ENCODE peak calls at places on chromosomes 2 and 18, in eight cellular contexts. C is mammary epithelial cell; R is CD8-positive, alpha-beta memory T cell; U is mucosa of descending colon; B is A673; T is small intestine; J is CD4-positive, CD25-positive, alpha-beta regulatory T cell; S is PC-9. P is an unnamed sample. For H3K4me1, the result is how much of the 10 kb centered on the place peaks cover.

GRCh38 chr18:10518595-10519273 is 7.1 kb upstream of the NAPG start:
- DNase-seq in C (no peak), R (no peak), U (no peak), B (peak), T (no peak), J (no peak), S (no peak), P (no peak)

GRCh38 chr2:106953236-106953635 is 67.3 kb upstream of the ST6GAL2 start:
- DNase-seq in C (no peak), R (no peak), U (no peak), B (no peak), T (no peak), J (no peak), S (no peak), P (no peak)

GRCh38 chr2:100957971-100958653 is 44.0 kb upstream of the RPL31 start:
- DNase-seq in C (peak), R (no peak), U (no peak), B (no peak), T (no peak), J (no peak), S (peak), P (peak)

GRCh38 chr18:79169958-79170555 is 100.9 kb downstream of the ATP9B start:
- DNase-seq in C (peak), R (no peak), U (no peak), B (no peak), T (no peak), J (no peak), S (no peak), P (no peak)

GRCh38 chr2:66577331-66578041 is 142.6 kb downstream of the MEIS1 start:
- DNase-seq in C (no peak), R (no peak), U (no peak), B (peak), T (no peak), J (no peak), S (peak), P (no peak)

GRCh38 chr2:100137877-100138570 is 4.4 kb downstream of the AFF3 start:
- DNase-seq in C (no peak), R (no peak), U (no peak), B (no peak), T (no peak), J (no peak), S (no peak), P (no peak)

GRCh38 chr2:98539056-98539735 is 69.1 kb downstream of the COA5 start:
- DNase-seq in C (no peak), R (no peak), U (no peak), B (no peak), T (no peak), J (no peak), S (no peak), P (no peak)

GRCh38 chr2:95020275-95021014 is 5.1 kb upstream of the MAL start:
- DNase-seq in C (no peak), R (no peak), U (peak), B (no peak), T (no peak), J (no peak), S (peak), P (no peak)

GRCh38 chr2:7007846-7008741 is 90.9 kb downstream of the RNF144A start:
- DNase-seq in C (peak), R (no peak), U (peak), B (no peak), T (peak), J (no peak), S (peak), P (peak)

GRCh38 chr2:42962521-42962953 is 170.2 kb upstream of the HAAO start:
- DNase-seq in C (no peak), R (no peak), U (peak), B (no peak), T (no peak), J (no peak), S (no peak), P (no peak)

GRCh38 chr2:218992703-218993344 is 398 bp downstream of the CRYBA2 start:
- DNase-seq in C (no peak), R (no peak), U (no peak), B (no peak), T (no peak), J (no peak), S (no peak), P (no peak)

GRCh38 chr2:53582556-53582955 is 185.0 kb upstream of the CHAC2 start:
- DNase-seq in C (no peak), R (no peak), U (no peak), B (no peak), T (no peak), J (no peak), S (no peak), P (no peak)

GRCh38 chr2:101120124-101120996 is 30.8 kb downstream of the TBC1D8 start:
- DNase-seq in C (peak), R (no peak), U (peak), B (no peak), T (peak), J (no peak), S (peak), P (peak)

GRCh38 chr2:199818001-199818400 is 33.0 kb downstream of the FTCDNL1 start:
- DNase-seq in C (no peak), R (no peak), U (no peak), B (no peak), T (no peak), J (no peak), S (no peak), P (no peak)

GRCh38 chr2:20052229-20052871 is 922 bp upstream of the LAPTM4A start:
- DNase-seq in C (no peak), R (no peak), U (no peak), B (peak), T (peak), J (peak), S (no peak), P (peak)

GRCh38 chr18:70450658-70451253 is 161.9 kb downstream of the SOCS6 start:
- DNase-seq in C (no peak), R (no peak), U (no peak), B (peak), T (no peak), J (no peak), S (no peak), P (peak)

GRCh38 chr18:7637269-7637668 is 70.2 kb downstream of the PTPRM start:
- DNase-seq in C (no peak), R (no peak), U (no peak), B (no peak), T (no peak), J (no peak), S (no peak), P (no peak)

GRCh38 chr18:58158008-58158407 is 114.0 kb downstream of the NEDD4L start:
- DNase-seq in C (no peak), R (no peak), U (no peak), B (no peak), T (no peak), J (no peak), S (no peak), P (no peak)

GRCh38 chr2:69330781-69331180 is 56.2 kb downstream of the GFPT1 start:
- DNase-seq in C (no peak), R (no peak), U (no peak), B (peak), T (no peak), J (no peak), S (no peak), P (no peak)

GRCh38 chr2:136376211-136376610 is 258.3 kb upstream of the CXCR4 start:
- DNase-seq in C (no peak), R (peak), U (no peak), B (no peak), T (no peak), J (no peak), S (no peak), P (no peak)

GRCh38 chr2:219636144-219636915 is 8.9 kb downstream of the SLC4A3 start:
- DNase-seq in C (no peak), R (no peak), U (no peak), B (no peak), T (no peak), J (no peak), S (no peak), P (peak)

GRCh38 chr2:3738454-3738853 is 35.1 kb downstream of the DCDC2C start:
- DNase-seq in C (no peak), R (no peak), U (no peak), B (peak), T (no peak), J (no peak), S (no peak), P (peak)

GRCh38 chr2:241988146-241988545 is 118.6 kb downstream of the RTP5 start:
- DNase-seq in C (no peak), R (no peak), U (no peak), B (no peak), T (no peak), J (no peak), S (no peak), P (no peak)

GRCh38 chr2:57941826-57942225 is 104.8 kb upstream of the VRK2 start:
- DNase-seq in C (no peak), R (no peak), U (no peak), B (no peak), T (no peak), J (no peak), S (no peak), P (no peak)

GRCh38 chr2:209960676-209961630 is 41.5 kb upstream of the RPE start:
- DNase-seq in C (peak), R (no peak), U (no peak), B (peak), T (peak), J (peak), S (peak), P (peak)

GRCh38 chr2:240248981-240249422 is 108.5 kb upstream of the OTOS start:
- DNase-seq in C (no peak), R (no peak), U (peak), B (no peak), T (no peak), J (no peak), S (no peak), P (no peak)

GRCh38 chr2:796151-796955 is 119.1 kb upstream of the TMEM18 start:
- DNase-seq in C (no peak), R (no peak), U (no peak), B (no peak), T (no peak), J (no peak), S (no peak), P (no peak)

GRCh38 chr18:78903436-78904178 is 76.0 kb upstream of the SALL3 start:
- DNase-seq in C (no peak), R (no peak), U (no peak), B (no peak), T (no peak), J (no peak), S (no peak), P (no peak)

GRCh38 chr18:22816266-22817176 is 116.6 kb upstream of the RBBP8 start:
- DNase-seq in C (no peak), R (no peak), U (peak), B (no peak), T (peak), J (no peak), S (no peak), P (no peak)

GRCh38 chr2:48328159-48328816 is 201.7 kb upstream of the STON1 start:
- DNase-seq in C (no peak), R (no peak), U (no peak), B (no peak), T (no peak), J (no peak), S (no peak), P (no peak)

GRCh38 chr2:10284108-10284870 is 18.4 kb upstream of the HPCAL1 start:
- DNase-seq in C (no peak), R (no peak), U (no peak), B (no peak), T (no peak), J (no peak), S (no peak), P (no peak)

GRCh38 chr2:97844311-97844859 is 131.0 kb downstream of the ZAP70 start:
- DNase-seq in C (no peak), R (no peak), U (no peak), B (no peak), T (peak), J (no peak), S (no peak), P (no peak)

GRCh38 chr2:190069936-190070696 is 7.6 kb upstream of the MSTN start:
- DNase-seq in C (peak), R (peak), U (no peak), B (peak), T (peak), J (peak), S (peak), P (no peak)

GRCh38 chr2:163466583-163466982 is 269.2 kb downstream of the FIGN start:
- DNase-seq in C (no peak), R (no peak), U (no peak), B (no peak), T (no peak), J (no peak), S (no peak), P (no peak)

GRCh38 chr2:85748948-85749875 is 4.6 kb upstream of the ATOH8 start:
- DNase-seq in C (no peak), R (no peak), U (no peak), B (peak), T (no peak), J (no peak), S (no peak), P (no peak)

GRCh38 chr2:21489050-21489449 is 365.3 kb downstream of the TDRD15 start:
- DNase-seq in C (no peak), R (no peak), U (no peak), B (no peak), T (no peak), J (no peak), S (no peak), P (no peak)

GRCh38 chr2:48332286-48332685 is 197.7 kb upstream of the STON1 start:
- DNase-seq in C (peak), R (no peak), U (no peak), B (peak), T (peak), J (no peak), S (no peak), P (no peak)

GRCh38 chr2:48248251-48248933 is 281.6 kb upstream of the STON1 start:
- DNase-seq in C (peak), R (no peak), U (no peak), B (peak), T (no peak), J (no peak), S (peak), P (peak)

GRCh38 chr2:65351234-65351947 is 81.0 kb downstream of the SPRED2 start:
- DNase-seq in C (no peak), R (no peak), U (no peak), B (peak), T (peak), J (no peak), S (no peak), P (no peak)

GRCh38 chr2:26245231-26245732 is 543 bp downstream of the HADHB start:
- DNase-seq in C (peak), R (peak), U (peak), B (peak), T (peak), J (peak), S (peak), P (no peak)

GRCh38 chr2:26244479-26245230 is at the start of the genes HADHA and HADHB:
- DNase-seq in C (peak), R (peak), U (peak), B (peak), T (peak), J (peak), S (peak), P (peak)

GRCh38 chr2:26245810-26246209 is 1.1 kb downstream of the HADHB start:
- DNase-seq in C (peak), R (no peak), U (no peak), B (no peak), T (peak), J (no peak), S (no peak), P (no peak)

GRCh38 chr2:26249625-26250024 is 4.9 kb downstream of the HADHB start:
- DNase-seq in C (no peak), R (no peak), U (no peak), B (no peak), T (no peak), J (no peak), S (no peak), P (no peak)

DNA sequence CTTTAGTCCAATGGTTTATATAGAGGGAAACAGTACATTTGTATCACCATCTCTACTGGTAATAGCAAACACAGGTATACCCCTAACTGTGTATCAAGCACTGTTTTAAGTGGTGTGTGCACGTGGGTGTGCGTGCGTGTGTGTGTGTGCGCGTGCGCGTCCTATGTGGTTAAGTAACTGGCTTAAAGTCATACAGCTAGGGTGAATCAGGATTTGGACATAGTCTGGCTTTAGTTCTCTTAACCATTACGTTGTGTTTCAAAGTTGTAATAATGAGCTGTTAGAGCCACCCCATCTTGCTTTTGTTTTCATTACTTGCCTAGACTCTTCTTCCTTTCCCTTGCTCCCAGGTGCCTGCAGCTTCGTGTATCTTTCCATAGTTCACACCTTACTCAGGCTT is 2.1 kb downstream of the HADHB start:
- DNase-seq in C (peak), R (no peak), U (no peak), B (no peak), T (no peak), J (no peak), S (no peak), P (no peak)
- H3K4me3 ChIP-seq in C (peak), R (no peak), U (no peak), B (no peak), T (peak), J (peak), S (peak), P (no peak)

GRCh38 chr2:46844443-46844842 is 71.2 kb downstream of the MCFD2 start:
- DNase-seq in C (no peak), R (no peak), U (no peak), B (no peak), T (no peak), J (no peak), S (no peak), P (no peak)
- H3K4me1 ChIP-seq in C (under half), R (under half), U (under half), B (under half), T (under half), J (under half), S (under half), P (under half)

DNA sequence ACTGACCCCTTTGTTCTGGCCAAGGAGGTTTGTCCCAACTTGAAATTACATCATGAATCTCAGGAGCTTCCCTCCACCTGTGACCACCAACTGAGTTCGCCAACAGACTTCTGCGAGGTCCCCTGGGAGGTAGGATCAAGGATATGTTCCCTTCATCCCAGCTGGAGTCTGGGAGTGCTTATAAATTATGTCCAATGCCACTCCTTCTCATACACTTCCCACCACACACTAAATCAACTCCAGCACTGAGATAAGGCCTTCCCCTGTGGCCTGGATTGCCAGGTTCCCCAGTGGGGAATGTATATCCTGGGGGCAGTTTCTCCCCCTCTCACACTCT is 99.2 kb downstream of the RND3 start:
- DNase-seq in C (no peak), R (no peak), U (no peak), B (no peak), T (no peak), J (no peak), S (no peak), P (no peak)
- H3K4me3 ChIP-seq in C (no peak), R (no peak), U (no peak), B (no peak), T (no peak), J (no peak), S (no peak), P (no peak)

GRCh38 chr2:222879602-222879933 is 18.7 kb downstream of the ACSL3 start:
- DNase-seq in C (no peak), R (no peak), U (no peak), B (no peak), T (no peak), J (no peak), S (no peak), P (no peak)
- H3K4me1 ChIP-seq in C (under half), R (under half), U (under half), B (under half), T (under half), J (under half), S (half or more), P (under half)